ENCODE peak calls at places on chromosomes 2 and 18, in ten cellular contexts. P is gastrocnemius medialis; X is CD8-positive, alpha-beta T cell; T is coronary artery; Q is colonic mucosa; O is lung; I is small intestine; K is tibial artery; A is ovary; E is esophagus squamous epithelium. D is an unnamed sample.

GRCh38 chr2:117832905-117833613 is 18.6 kb downstream of the DDX18 start:
- DNase-seq in P (no peak), X (no peak), T (no peak), Q (no peak), O (no peak), I (no peak), K (no peak), A (peak), E (no peak), D (no peak)

GRCh38 chr18:48829443-48830149 is 121.2 kb downstream of the SMAD7 start:
- DNase-seq in P (no peak), X (peak), T (peak), Q (no peak), O (no peak), I (no peak), K (peak), A (peak), E (no peak), D (no peak)

GRCh38 chr2:134011936-134012586 is 241.8 kb upstream of the MGAT5 start:
- DNase-seq in P (no peak), X (no peak), T (no peak), Q (no peak), O (no peak), I (no peak), K (no peak), A (no peak), E (no peak), D (no peak)

GRCh38 chr2:99169534-99169933 is 11.3 kb downstream of the MITD1 start:
- DNase-seq in P (no peak), X (no peak), T (no peak), Q (no peak), O (no peak), I (no peak), K (no peak), A (no peak), E (no peak), D (no peak)

GRCh38 chr18:25298853-25299274 is 53.1 kb downstream of the ZNF521 start:
- DNase-seq in P (peak), X (no peak), T (no peak), Q (no peak), O (peak), I (no peak), K (no peak), A (no peak), E (no peak), D (no peak)

GRCh38 chr2:210558708-210559107 is 2.3 kb downstream of the CPS1 start:
- DNase-seq in P (no peak), X (no peak), T (no peak), Q (no peak), O (no peak), I (no peak), K (no peak), A (no peak), E (no peak), D (no peak)

GRCh38 chr2:149860276-149860921 is 272.8 kb upstream of the MMADHC start:
- DNase-seq in P (no peak), X (no peak), T (no peak), Q (peak), O (no peak), I (no peak), K (peak), A (no peak), E (no peak), D (no peak)

GRCh38 chr18:68699043-68699442 is 15.9 kb downstream of the TMX3 start:
- DNase-seq in P (no peak), X (no peak), T (no peak), Q (no peak), O (no peak), I (no peak), K (no peak), A (no peak), E (no peak), D (no peak)

GRCh38 chr2:37553411-37554156 is 117.9 kb downstream of the CDC42EP3 start:
- DNase-seq in P (no peak), X (no peak), T (no peak), Q (no peak), O (no peak), I (no peak), K (no peak), A (no peak), E (no peak), D (no peak)

GRCh38 chr2:168025487-168026203 is 221.8 kb downstream of the STK39 start:
- DNase-seq in P (no peak), X (no peak), T (no peak), Q (no peak), O (no peak), I (no peak), K (no peak), A (no peak), E (no peak), D (no peak)

GRCh38 chr2:216672996-216673395 is 22.4 kb downstream of the IGFBP5 start:
- DNase-seq in P (no peak), X (no peak), T (no peak), Q (no peak), O (no peak), I (no peak), K (no peak), A (peak), E (no peak), D (no peak)

GRCh38 chr2:12717988-12718661 is 1.4 kb downstream of the TRIB2 start:
- DNase-seq in P (no peak), X (peak), T (no peak), Q (peak), O (no peak), I (peak), K (no peak), A (peak), E (no peak), D (peak)

GRCh38 chr2:157184161-157184910 is 73.2 kb upstream of the GALNT5 start:
- DNase-seq in P (no peak), X (no peak), T (no peak), Q (no peak), O (no peak), I (no peak), K (no peak), A (no peak), E (no peak), D (no peak)

GRCh38 chr2:111624401-111625156 is 259.4 kb downstream of the ANAPC1 start:
- DNase-seq in P (no peak), X (no peak), T (no peak), Q (no peak), O (no peak), I (no peak), K (no peak), A (no peak), E (no peak), D (no peak)

GRCh38 chr2:190835303-190835930 is 45.2 kb upstream of the GLS start:
- DNase-seq in P (no peak), X (no peak), T (peak), Q (no peak), O (no peak), I (no peak), K (peak), A (peak), E (no peak), D (no peak)

GRCh38 chr2:71498261-71498701 is 44.9 kb downstream of the DYSF start:
- DNase-seq in P (no peak), X (no peak), T (no peak), Q (no peak), O (no peak), I (no peak), K (no peak), A (no peak), E (no peak), D (no peak)
- H3K27ac ChIP-seq in P (peak), X (no peak), T (peak), Q (no peak), O (no peak), I (no peak), K (peak), A (no peak), E (no peak), D (peak)

GRCh38 chr2:9692392-9693137 is 61.8 kb upstream of the YWHAQ start:
- DNase-seq in P (peak), X (no peak), T (no peak), Q (no peak), O (no peak), I (no peak), K (peak), A (no peak), E (no peak), D (no peak)
- H3K4me3 ChIP-seq in P (peak), X (no peak), T (peak), Q (no peak), O (no peak), I (no peak), K (peak), A (no peak), E (no peak), D (no peak)

DNA sequence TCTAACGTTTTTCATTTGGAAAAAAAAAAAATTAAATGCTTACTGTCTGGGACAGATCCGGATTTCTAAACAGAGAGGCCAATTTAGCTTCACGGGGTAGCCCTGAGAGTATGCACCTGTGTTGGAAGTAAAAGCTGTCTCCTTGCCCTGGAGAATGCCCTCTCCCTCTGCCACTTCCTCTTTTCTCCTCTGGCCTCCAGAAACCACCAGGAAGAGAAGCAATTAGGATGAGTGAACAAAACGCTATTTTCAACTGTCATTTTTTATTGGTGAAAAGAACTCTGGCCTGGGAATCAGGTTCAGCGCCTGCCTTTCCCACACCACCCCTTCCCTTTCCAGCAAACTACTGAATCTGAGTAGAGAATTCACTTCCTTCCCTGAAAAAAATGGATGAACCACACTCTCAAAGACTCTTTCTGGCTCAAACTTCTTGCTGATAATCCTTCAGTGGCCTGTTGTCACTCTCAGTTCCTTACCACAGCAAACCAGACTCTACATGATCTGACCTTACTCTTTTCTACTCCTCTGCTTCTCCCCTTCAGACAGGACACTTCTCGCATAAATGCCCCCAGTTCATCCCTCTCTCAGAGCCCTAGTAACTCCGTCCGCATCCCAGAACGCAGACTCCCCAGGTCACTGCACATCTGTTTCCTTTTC is 29.8 kb downstream of the KLF7 start:
- DNase-seq in P (no peak), X (no peak), T (no peak), Q (no peak), O (no peak), I (no peak), K (no peak), A (no peak), E (no peak), D (no peak)
- H3K27ac ChIP-seq in P (peak), X (no peak), T (peak), Q (no peak), O (peak), I (peak), K (peak), A (no peak), E (no peak), D (no peak)

DNA sequence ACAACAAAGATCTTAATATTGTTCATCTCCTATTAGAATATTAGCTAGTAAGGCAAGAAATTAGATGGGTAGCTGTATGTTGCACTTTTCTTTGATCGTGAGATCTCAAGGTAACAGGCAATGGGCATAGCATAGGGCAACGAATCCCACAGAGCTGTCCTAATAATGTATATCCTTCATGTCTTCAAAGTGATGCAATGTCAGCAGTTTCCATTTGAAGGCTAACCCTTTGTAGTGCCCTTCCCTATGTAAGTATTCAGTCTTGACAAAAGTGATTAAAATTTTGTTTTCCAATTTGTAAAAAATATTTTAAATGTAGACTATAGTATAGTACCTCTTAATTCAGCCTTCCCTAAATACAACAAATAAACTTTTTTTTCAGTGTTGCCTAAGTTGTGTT is 112.5 kb downstream of the PKP4 start:
- DNase-seq in P (no peak), X (no peak), T (no peak), Q (no peak), O (no peak), I (no peak), K (no peak), A (no peak), E (no peak), D (no peak)
- H3K4me3 ChIP-seq in P (no peak), X (no peak), T (no peak), Q (no peak), O (no peak), I (no peak), K (no peak), A (no peak), E (no peak), D (no peak)

GRCh38 chr2:121279476-121279875 is 5.5 kb downstream of the TFCP2L1 start:
- DNase-seq in P (no peak), X (no peak), T (no peak), Q (no peak), O (no peak), I (peak), K (no peak), A (no peak), E (no peak), D (no peak)
- H3K27ac ChIP-seq in P (no peak), X (no peak), T (no peak), Q (no peak), O (no peak), I (no peak), K (no peak), A (no peak), E (no peak), D (no peak)

DNA sequence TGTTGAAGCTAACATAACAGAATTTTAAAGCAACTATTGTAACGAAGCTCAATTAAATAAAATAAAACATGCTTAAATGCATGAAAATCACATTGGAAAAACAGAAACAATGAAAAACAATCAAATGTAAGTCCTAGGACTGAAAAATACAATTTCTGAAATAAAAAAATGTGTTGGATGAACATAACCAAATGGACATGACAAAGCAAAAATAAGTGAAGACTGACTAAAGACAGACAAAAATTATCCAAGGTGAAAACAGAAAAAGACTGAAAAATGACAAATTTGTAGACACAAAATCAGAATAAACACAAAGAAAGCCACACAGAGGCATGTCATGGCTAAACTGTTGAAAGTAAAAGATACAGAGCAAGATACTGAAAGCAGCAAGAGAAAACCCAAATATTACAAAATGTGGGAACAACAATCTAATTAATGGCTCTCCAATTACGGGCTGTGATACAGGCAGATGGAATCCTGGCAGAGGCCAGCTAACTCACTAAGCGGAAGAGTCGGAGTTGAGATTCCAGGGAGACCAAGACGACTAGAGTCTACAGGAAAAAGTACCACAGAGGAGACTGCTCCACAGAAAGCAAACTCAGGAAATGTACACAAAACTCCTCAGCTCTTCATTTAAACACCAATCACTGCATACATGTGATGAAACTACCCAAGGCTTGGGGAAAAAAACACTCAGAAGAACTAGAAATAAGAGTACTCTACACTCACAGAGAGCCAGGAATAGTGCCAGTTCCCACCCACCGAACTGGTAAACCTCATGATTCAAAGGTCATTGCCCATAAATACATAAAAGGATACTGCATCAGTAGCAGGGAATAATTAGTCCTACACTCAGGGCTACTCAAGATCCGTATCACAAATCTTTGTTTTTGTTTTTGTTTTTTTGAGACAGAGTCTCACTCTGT is 83.6 kb downstream of the ATAD2B start:
- DNase-seq in P (no peak), X (no peak), T (no peak), Q (peak), O (no peak), I (peak), K (peak), A (no peak), E (no peak), D (no peak)
- H3K4me3 ChIP-seq in P (no peak), X (no peak), T (no peak), Q (no peak), O (no peak), I (no peak), K (no peak), A (no peak), E (no peak), D (no peak)

DNA sequence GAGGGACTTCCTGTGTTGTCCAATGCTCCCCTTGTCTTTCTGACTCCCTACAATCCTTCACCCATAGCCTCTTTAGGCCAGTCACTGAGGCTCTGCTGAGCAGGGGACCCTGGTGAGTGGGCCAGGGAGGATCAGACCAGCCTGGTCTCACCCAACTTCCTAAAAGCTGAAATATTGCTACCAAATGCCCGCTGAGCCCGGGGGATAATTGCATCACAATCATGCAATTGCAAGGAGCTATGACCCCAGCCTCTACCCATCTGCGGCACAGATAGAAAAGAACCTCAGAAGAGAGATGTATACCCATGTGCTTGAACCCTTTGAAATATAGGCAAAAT is 3.7 kb upstream of the SP100 start:
- DNase-seq in P (no peak), X (no peak), T (no peak), Q (no peak), O (no peak), I (no peak), K (no peak), A (no peak), E (no peak), D (no peak)
- H3K27ac ChIP-seq in P (peak), X (peak), T (peak), Q (peak), O (peak), I (peak), K (peak), A (peak), E (peak), D (no peak)

DNA sequence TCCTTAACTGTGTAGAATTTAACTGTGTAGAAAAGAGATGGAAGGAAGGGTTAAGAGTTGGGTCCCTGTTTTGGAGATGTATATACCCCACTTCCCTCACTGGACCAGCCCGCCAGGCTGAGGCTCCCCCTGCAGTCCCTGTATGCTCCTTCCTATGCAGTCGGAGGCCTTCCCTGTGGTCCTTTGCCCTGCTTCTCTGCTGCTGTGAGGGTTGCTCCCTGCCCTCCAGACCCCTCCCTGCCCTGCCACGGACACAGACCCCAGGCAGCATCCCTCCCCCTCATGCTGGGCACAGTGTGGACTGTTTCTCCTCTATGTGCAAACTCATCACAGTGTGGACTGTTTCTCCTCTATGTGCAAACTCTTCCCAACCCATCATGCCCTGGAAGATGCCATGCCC is 88.7 kb downstream of the TGOLN2 start:
- DNase-seq in P (no peak), X (no peak), T (no peak), Q (no peak), O (no peak), I (no peak), K (no peak), A (no peak), E (no peak), D (no peak)
- H3K4me3 ChIP-seq in P (no peak), X (no peak), T (no peak), Q (no peak), O (no peak), I (no peak), K (no peak), A (no peak), E (no peak), D (no peak)

GRCh38 chr2:47062721-47063120 is 92.4 kb downstream of the STPG4 start:
- DNase-seq in P (no peak), X (no peak), T (no peak), Q (no peak), O (no peak), I (no peak), K (no peak), A (no peak), E (no peak), D (no peak)
- H3K27ac ChIP-seq in P (peak), X (no peak), T (peak), Q (no peak), O (no peak), I (no peak), K (peak), A (no peak), E (no peak), D (no peak)

GRCh38 chr2:33477473-33478468 is 1.3 kb downstream of the RASGRP3 start:
- DNase-seq in P (peak), X (no peak), T (no peak), Q (peak), O (no peak), I (peak), K (peak), A (no peak), E (no peak), D (no peak)
- H3K4me3 ChIP-seq in P (peak), X (no peak), T (peak), Q (no peak), O (no peak), I (no peak), K (no peak), A (no peak), E (peak), D (no peak)